ENCODE peak calls at places on chromosomes 2 and 18, in four cellular contexts. C is fibroblast of lung, D is EH, P is endothelial cell. J is an unnamed sample.

GRCh38 chr2:215773728-215774127 is 239.6 kb downstream of the MREG start:
- DNase-seq in C (peak), D (peak), P (no peak), J (no peak)

GRCh38 chr2:224078656-224079055 is 39.6 kb upstream of the SERPINE2 start:
- DNase-seq in C (no peak), P (no peak), D (no peak), J (no peak)

GRCh38 chr2:39033980-39034379 is 86.9 kb downstream of the SOS1 start:
- DNase-seq in C (peak), D (peak), P (no peak), J (no peak)

GRCh38 chr2:223041527-223042109 is 10.4 kb upstream of the KCNE4 start:
- DNase-seq in D (peak), C (peak), P (no peak), J (no peak)

GRCh38 chr2:65027611-65028244 is 28.5 kb upstream of the CEP68 start:
- DNase-seq in P (no peak), D (peak), C (no peak), J (no peak)

GRCh38 chr2:28429636-28430376 is 37.1 kb downstream of the FOSL2 start:
- DNase-seq in C (no peak), P (no peak), D (no peak), J (no peak)

GRCh38 chr2:79817288-79817687 is 304.4 kb downstream of the CTNNA2 start:
- DNase-seq in C (peak), D (no peak), P (no peak), J (no peak)

GRCh38 chr2:75268112-75268511 is 68.8 kb upstream of the TACR1 start:
- DNase-seq in C (no peak), D (no peak), P (no peak), J (no peak)

GRCh38 chr2:190197143-190197720 is 122.4 kb downstream of the HIBCH start:
- DNase-seq in C (no peak), D (peak), P (no peak), J (no peak)

GRCh38 chr2:96760986-96761832 is 507 bp downstream of the CNNM4 start:
- DNase-seq in D (peak), P (no peak), C (peak), J (no peak)

GRCh38 chr2:188134241-188134640 is 157.4 kb upstream of the GULP1 start:
- DNase-seq in D (no peak), C (no peak), P (no peak), J (no peak)

GRCh38 chr2:127228102-127228501 is 8.0 kb upstream of the CYP27C1 start:
- DNase-seq in D (peak), P (no peak), C (peak), J (no peak)

GRCh38 chr2:98524168-98524567 is 79.5 kb downstream of the INPP4A start:
- DNase-seq in D (no peak), P (no peak), C (peak), J (no peak)

GRCh38 chr2:189824694-189825396 is 40.6 kb downstream of the PMS1 start:
- DNase-seq in C (peak), P (no peak), D (no peak), J (no peak)

GRCh38 chr2:171080607-171081006 is 80.1 kb downstream of the TLK1 start:
- DNase-seq in P (no peak), C (no peak), D (no peak), J (no peak)

GRCh38 chr2:8090748-8091700 is 590.8 kb upstream of the ID2 start:
- DNase-seq in D (peak), C (peak), P (no peak), J (no peak)

GRCh38 chr18:79513381-79514081 is 117.8 kb downstream of the NFATC1 start:
- DNase-seq in D (no peak), P (peak), C (no peak), J (no peak)

GRCh38 chr2:83186050-83186790 is 1272.9 kb downstream of the SUCLG1 start:
- DNase-seq in C (no peak), P (no peak), D (peak), J (no peak)

GRCh38 chr2:67498931-67499330 is 101.8 kb downstream of the ETAA1 start:
- DNase-seq in C (no peak), D (no peak), P (no peak), J (no peak)

GRCh38 chr2:227881866-227882517 is 10.6 kb downstream of the DAW1 start:
- DNase-seq in C (peak), D (no peak), P (no peak), J (no peak)

GRCh38 chr2:170679607-170680079 is 35.5 kb upstream of the SP5 start:
- DNase-seq in P (no peak), C (no peak), D (no peak), J (no peak)

J was measured in GDM1.